ENCODE peak calls at places on chromosomes 7 and 10, in seven cellular contexts. X, S, Y, K, R, W and G are unnamed samples.

GRCh38 chr7:74521855-74522254 is 68.1 kb downstream of the GTF2IRD1 start:
- DNase-seq in K (no peak), Y (no peak), W (no peak), X (no peak), S (no peak), R (no peak), G (no peak)

GRCh38 chr7:29946428-29947186 is 43.0 kb downstream of the SCRN1 start:
- DNase-seq in S (no peak), K (peak; percentile 72), R (peak; percentile 54), Y (peak; percentile 78), X (no peak), W (peak; percentile 9), G (peak; percentile 24)

GRCh38 chr10:19505320-19506092 is 310.7 kb upstream of the PLXDC2 start:
- DNase-seq in X (no peak), S (no peak), W (peak; percentile 42), K (no peak), R (no peak), Y (no peak), G (no peak)

GRCh38 chr10:22539579-22540160 is 174.7 kb downstream of the PIP4K2A start:
- DNase-seq in X (no peak), K (no peak), Y (no peak), W (no peak), S (no peak), R (no peak), G (no peak)

GRCh38 chr7:73903321-73904218 is 42.6 kb downstream of the TMEM270 start:
- DNase-seq in S (no peak), X (no peak), W (no peak), Y (no peak), K (peak; percentile 20), R (no peak), G (no peak)

GRCh38 chr10:112815238-112816032 is 134.6 kb upstream of the TCF7L2 start:
- DNase-seq in S (peak; percentile 67), W (peak; percentile 87), Y (peak; percentile 83), X (no peak), K (no peak), R (no peak), G (peak; percentile 80)

GRCh38 chr7:4631664-4632171 is 50.4 kb upstream of the FOXK1 start:
- DNase-seq in X (peak; percentile 65), W (peak; percentile 85), R (peak; percentile 52), S (peak; percentile 91), K (peak; percentile 87), Y (peak; percentile 92), G (peak; percentile 30)

GRCh38 chr10:70782401-70783055 is 2.6 kb downstream of the TBATA start:
- DNase-seq in Y (no peak), X (no peak), W (no peak), S (no peak), K (no peak), R (no peak), G (no peak)

GRCh38 chr10:125123363-125124113 is 36.8 kb downstream of the CTBP2 start:
- DNase-seq in S (peak; percentile 69), X (no peak), K (no peak), R (no peak), W (peak; percentile 55), Y (no peak), G (peak; percentile 74)

DNA sequence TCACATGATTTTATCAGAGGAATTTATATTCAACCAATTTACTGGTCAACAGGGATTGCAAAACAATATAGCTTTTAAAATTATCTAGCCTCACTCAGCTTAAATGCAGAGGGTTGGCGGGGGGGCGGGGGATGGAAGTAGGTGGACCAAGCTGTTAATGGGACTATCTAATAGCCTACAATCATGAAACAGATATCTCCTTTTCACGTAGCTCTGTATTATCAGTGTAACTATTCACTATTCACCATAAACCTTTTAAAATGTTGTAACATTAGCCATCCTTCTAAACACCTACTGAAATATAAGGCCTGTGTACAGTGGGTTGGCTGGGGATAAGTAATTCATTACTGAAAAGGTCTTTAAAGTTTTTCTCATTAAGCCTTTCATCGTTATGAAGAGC is 56.2 kb downstream of the MINDY3 start:
- DNase-seq in X (no peak), Y (peak; percentile 40), W (no peak), K (no peak), S (no peak), R (no peak), G (no peak)
- H3K23ac ChIP-seq in X (no peak overlapping the region), Y (no peak overlapping the region), W (no peak overlapping the region), K (no peak overlapping the region), S (no peak overlapping the region), R (no peak overlapping the region), G (no peak overlapping the region)

GRCh38 chr7:155506854-155507337 is 39.5 kb downstream of the CNPY1 start:
- DNase-seq in R (no peak), X (no peak), S (peak; percentile 16), W (no peak), K (peak; percentile 61), Y (peak; percentile 83), G (peak; percentile 10)

GRCh38 chr7:155509725-155510551 is 36.4 kb downstream of the CNPY1 start:
- DNase-seq in Y (peak; percentile 80), S (no peak), W (no peak), K (peak; percentile 87), X (no peak), R (peak; percentile 84), G (no peak)

GRCh38 chr7:155508372-155509024 is 37.9 kb downstream of the CNPY1 start:
- DNase-seq in R (no peak), W (no peak), X (no peak), Y (no peak), S (no peak), K (no peak), G (no peak)

GRCh38 chr7:155510975-155511595 is 35.3 kb downstream of the CNPY1 start:
- DNase-seq in W (no peak), Y (no peak), X (no peak), K (no peak), S (no peak), R (no peak), G (no peak)

DNA sequence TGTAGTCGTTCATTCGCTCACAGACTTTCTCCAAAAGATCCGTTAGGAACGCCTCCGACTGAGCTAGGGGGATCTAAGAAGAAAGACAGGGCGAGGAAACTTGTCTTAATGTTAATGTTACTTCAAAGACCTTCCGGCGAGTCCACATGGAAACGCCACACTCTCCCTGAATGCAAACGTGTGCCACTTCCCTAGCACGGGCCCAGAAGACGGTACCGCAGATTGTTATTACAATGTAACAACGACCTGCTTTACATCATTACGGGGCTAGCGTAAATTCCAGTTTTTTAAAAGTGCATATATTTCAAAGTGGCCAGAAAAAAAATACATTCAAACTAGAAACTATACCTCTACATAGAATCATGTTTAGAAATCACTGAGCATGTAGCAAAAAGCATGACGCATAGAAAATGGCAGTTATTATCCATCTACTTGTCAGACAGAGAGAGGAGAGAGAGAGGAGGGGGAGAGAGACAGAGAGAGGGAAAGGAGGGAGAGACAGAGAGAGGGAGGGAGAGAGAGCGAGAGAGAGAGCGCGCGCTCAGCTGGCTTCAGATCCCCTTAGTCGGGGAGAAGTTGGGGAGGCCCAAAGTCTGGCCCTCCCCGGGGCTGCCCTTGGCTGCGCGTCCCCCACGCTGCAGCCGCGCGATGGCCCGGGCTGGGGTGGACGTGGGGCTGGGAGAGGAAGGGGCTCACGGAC is 37.2 kb downstream of the CNPY1 start:
- DNase-seq in Y (peak; percentile 71), X (no peak), S (no peak), K (no peak), W (no peak), R (no peak), G (no peak)
- H3K18ac ChIP-seq in Y (no peak overlapping the region), X (no peak overlapping the region), S (no peak overlapping the region), K (no peak overlapping the region), W (no peak overlapping the region), R (no peak overlapping the region), G (no peak overlapping the region)

GRCh38 chr10:83343676-83344075 is 795.6 kb upstream of the GHITM start:
- DNase-seq in X (no peak), R (no peak), W (no peak), S (no peak), Y (no peak), K (no peak), G (peak; percentile 20)
- H3K23ac ChIP-seq in X (no peak overlapping the region), R (no peak overlapping the region), W (no peak overlapping the region), S (no peak overlapping the region), Y (no peak overlapping the region), K (no peak overlapping the region), G (no peak overlapping the region)

DNA sequence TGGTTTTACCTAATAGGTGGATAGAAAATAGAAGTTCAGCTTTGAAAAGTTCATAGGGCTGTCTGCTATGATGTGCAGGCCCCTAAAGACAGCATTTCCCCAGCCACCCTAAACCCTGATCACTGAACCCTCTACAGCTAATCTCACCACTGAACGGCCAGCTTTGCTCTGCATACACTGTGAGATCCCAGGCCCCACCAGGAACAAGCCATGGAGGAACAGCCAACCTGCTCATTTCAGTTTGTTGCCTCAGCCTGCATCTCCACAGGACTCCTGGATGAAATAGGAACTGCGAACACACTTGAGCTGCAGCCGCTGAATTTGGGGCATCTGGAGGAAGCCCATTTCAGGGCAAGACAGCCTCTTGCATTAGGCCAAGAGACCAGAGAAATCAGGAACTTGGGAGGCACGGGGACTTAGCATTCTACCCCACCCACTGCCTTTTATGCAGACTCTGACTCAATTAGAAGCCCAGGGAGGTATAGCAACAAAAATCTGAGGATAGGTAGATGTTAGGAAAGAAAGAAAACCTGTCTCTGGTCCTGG is 14.5 kb upstream of the EGR2 start:
- DNase-seq in X (no peak), R (no peak), S (no peak), Y (peak; percentile 36), K (no peak), W (no peak), G (no peak)
- H3K18ac ChIP-seq in X (no peak overlapping the region), R (no peak overlapping the region), S (no peak overlapping the region), Y (no peak overlapping the region), K (no peak overlapping the region), W (no peak overlapping the region), G (no peak overlapping the region)

GRCh38 chr7:84236398-84236797 is 41.8 kb upstream of the SEMA3A start:
- DNase-seq in R (no peak), Y (no peak), K (no peak), X (no peak), S (peak; percentile 82), W (no peak), G (peak; percentile 70)
- H3K23ac ChIP-seq in R (no peak overlapping the region), Y (no peak overlapping the region), K (no peak overlapping the region), X (no peak overlapping the region), S (peak overlapping the region; percentile 73), W (no peak overlapping the region), G (no peak overlapping the region)

DNA sequence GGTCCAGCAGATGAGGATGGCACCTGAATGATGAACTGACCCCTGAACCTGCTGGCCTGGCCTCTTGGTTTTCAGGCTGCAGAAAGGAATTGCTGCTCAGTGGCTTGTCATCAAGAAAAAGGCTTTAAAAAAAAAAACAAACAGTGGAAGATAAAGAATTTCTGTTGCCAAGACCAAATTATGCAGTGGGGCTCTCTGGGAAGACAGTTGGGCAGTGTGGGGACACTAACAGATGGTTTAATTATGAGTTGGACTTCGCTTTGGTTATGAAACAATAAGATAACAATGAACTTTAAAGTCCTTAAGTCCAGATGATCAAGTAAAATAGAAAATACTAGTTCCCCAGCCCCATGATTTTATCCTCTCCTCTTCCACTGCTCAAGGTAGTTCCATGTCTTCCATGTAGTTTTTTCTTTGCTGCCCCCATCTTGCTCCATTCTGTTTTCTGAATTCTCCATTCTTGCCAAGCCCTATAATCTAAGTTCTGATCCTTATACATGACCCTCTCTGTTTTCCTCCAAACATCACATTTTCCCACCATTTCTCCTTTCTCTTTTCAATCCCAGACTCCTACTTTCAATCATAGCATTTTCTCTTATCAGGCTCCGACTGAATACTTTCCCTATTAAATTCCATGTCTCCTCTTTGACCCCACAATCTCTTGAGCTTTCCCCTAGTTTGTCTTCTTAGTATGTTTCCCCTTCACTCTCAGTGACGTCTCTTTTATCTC is 52.6 kb downstream of the ANK3 start:
- DNase-seq in Y (no peak), K (no peak), W (no peak), X (no peak), R (no peak), S (no peak), G (no peak)
- H3K18ac ChIP-seq in Y (no peak overlapping the region), K (no peak overlapping the region), W (no peak overlapping the region), X (no peak overlapping the region), R (no peak overlapping the region), S (no peak overlapping the region), G (no peak overlapping the region)

GRCh38 chr10:61028861-61029361 is 84.9 kb upstream of the RHOBTB1 start:
- DNase-seq in X (no peak), S (peak; percentile 77), K (no peak), W (peak; percentile 39), R (no peak), Y (peak; percentile 77), G (peak; percentile 38)
- H3K23ac ChIP-seq in X (no peak overlapping the region), S (no peak overlapping the region), K (no peak overlapping the region), W (no peak overlapping the region), R (no peak overlapping the region), Y (no peak overlapping the region), G (no peak overlapping the region)